ENCODE peak calls at places on chromosomes 7 and 10, in nine cellular contexts. P is uterus, V is keratinocyte, K is neuronal stem cell, C is body of pancreas, X is gastrocnemius medialis, O is GM23248, Z is right cardiac atrium, Q is fibroblast of lung. B is an unnamed sample. For H3K4me1, the result is how much of the 10 kb centered on the place peaks cover.

GRCh38 chr10:30368065-30368718 is 19.1 kb upstream of the MTPAP start:
- DNase-seq in P (peak), V (no peak), K (no peak), C (no peak), X (no peak), O (peak), Z (peak), Q (peak), B (no peak)

GRCh38 chr7:151117565-151117964 is 31.3 kb downstream of the AGAP3 start:
- DNase-seq in P (no peak), V (no peak), K (no peak), C (no peak), X (no peak), O (no peak), Z (no peak), Q (no peak), B (no peak)

GRCh38 chr10:101214446-101215396 is 14.5 kb downstream of the LBX1 start:
- DNase-seq in P (peak), V (peak), K (peak), C (peak), X (no peak), O (peak), Z (peak), Q (peak), B (no peak)

GRCh38 chr7:25619963-25620799 is 391.9 kb upstream of the NPVF start:
- DNase-seq in P (peak), V (no peak), K (no peak), C (peak), X (peak), O (no peak), Z (peak), Q (peak), B (no peak)

GRCh38 chr7:5773661-5774086 is 7.8 kb downstream of the RNF216 start:
- DNase-seq in P (peak), V (peak), K (no peak), C (peak), X (no peak), O (peak), Z (no peak), Q (peak), B (no peak)

GRCh38 chr10:121092341-121093099 is 241.4 kb downstream of the WDR11 start:
- DNase-seq in P (no peak), V (no peak), K (no peak), C (peak), X (no peak), O (no peak), Z (no peak), Q (no peak), B (no peak)

GRCh38 chr7:148588168-148588890 is 2.2 kb upstream of the C7orf33 start:
- DNase-seq in P (no peak), V (no peak), K (no peak), C (no peak), X (no peak), O (no peak), Z (no peak), Q (no peak), B (no peak)

GRCh38 chr7:155493744-155494538 is 36.0 kb downstream of the EN2 start:
- DNase-seq in P (no peak), V (no peak), K (no peak), C (no peak), X (no peak), O (no peak), Z (no peak), Q (no peak), B (no peak)

GRCh38 chr10:70492786-70493659 is 14.5 kb downstream of the PALD1 start:
- DNase-seq in P (no peak), V (peak), K (no peak), C (no peak), X (no peak), O (peak), Z (peak), Q (no peak), B (no peak)

GRCh38 chr10:100999742-101000601 is at the start of gene LZTS2:
- DNase-seq in P (peak), V (no peak), K (no peak), C (peak), X (no peak), O (peak), Z (peak), Q (peak), B (no peak)

GRCh38 chr10:132111871-132112341 is 46.2 kb downstream of the JAKMIP3 start:
- DNase-seq in P (peak), V (no peak), K (no peak), C (no peak), X (no peak), O (no peak), Z (no peak), Q (no peak), B (no peak)

GRCh38 chr10:31317652-31318381 is 1.2 kb upstream of the ZEB1 start:
- DNase-seq in P (no peak), V (no peak), K (no peak), C (no peak), X (no peak), O (no peak), Z (no peak), Q (no peak), B (no peak)

GRCh38 chr7:143352506-143353130 is 9.9 kb downstream of the FAM131B start:
- DNase-seq in P (no peak), V (no peak), K (peak), C (no peak), X (no peak), O (no peak), Z (no peak), Q (no peak), B (no peak)

GRCh38 chr7:28355553-28356319 is 56.6 kb upstream of the CREB5 start:
- DNase-seq in P (no peak), V (no peak), K (no peak), C (no peak), X (no peak), O (no peak), Z (no peak), Q (no peak), B (no peak)

GRCh38 chr10:5817322-5818047 is 4.3 kb upstream of the GDI2 start:
- DNase-seq in P (no peak), V (no peak), K (no peak), C (no peak), X (no peak), O (no peak), Z (no peak), Q (no peak), B (no peak)

GRCh38 chr7:138898255-138898654 is 82.9 kb downstream of the KIAA1549 start:
- DNase-seq in P (no peak), V (no peak), K (no peak), C (no peak), X (no peak), O (peak), Z (no peak), Q (no peak), B (no peak)

GRCh38 chr7:150430465-150431085 is 19.9 kb upstream of the GIMAP8 start:
- DNase-seq in P (no peak), V (no peak), K (no peak), C (no peak), X (no peak), O (peak), Z (no peak), Q (no peak), B (no peak)

GRCh38 chr7:100465702-100466311 is 1.7 kb upstream of the SPACDR start:
- DNase-seq in P (peak), V (no peak), K (peak), C (peak), X (no peak), O (peak), Z (peak), Q (peak), B (no peak)

GRCh38 chr10:42988517-42989395 is 88.1 kb upstream of the RET start:
- DNase-seq in P (no peak), V (no peak), K (no peak), C (no peak), X (no peak), O (no peak), Z (peak), Q (no peak), B (no peak)

GRCh38 chr10:132104471-132105301 is 38.9 kb downstream of the JAKMIP3 start:
- DNase-seq in P (no peak), V (no peak), K (no peak), C (no peak), X (no peak), O (no peak), Z (no peak), Q (no peak), B (no peak)

GRCh38 chr7:66236713-66237303 is 31.7 kb downstream of the TPST1 start:
- DNase-seq in P (no peak), V (no peak), K (no peak), C (no peak), X (no peak), O (peak), Z (no peak), Q (no peak), B (no peak)

GRCh38 chr7:26376208-26376917 is 84.7 kb downstream of the SNX10 start:
- DNase-seq in P (no peak), V (no peak), K (peak), C (peak), X (no peak), O (peak), Z (peak), Q (no peak), B (no peak)

GRCh38 chr10:6416892-6417512 is 163.1 kb downstream of the PRKCQ start:
- DNase-seq in P (no peak), V (no peak), K (peak), C (no peak), X (no peak), O (peak), Z (no peak), Q (peak), B (peak)

GRCh38 chr10:113202011-113202410 is 252.0 kb downstream of the TCF7L2 start:
- DNase-seq in P (no peak), V (no peak), K (no peak), C (no peak), X (no peak), O (no peak), Z (no peak), Q (no peak), B (no peak)

GRCh38 chr10:18968196-18968595 is 80.4 kb upstream of the MALRD1 start:
- DNase-seq in P (no peak), V (no peak), K (no peak), C (no peak), X (no peak), O (no peak), Z (no peak), Q (no peak), B (no peak)

GRCh38 chr7:44084695-44085094 is 2.4 kb upstream of the POLM start:
- DNase-seq in P (no peak), V (no peak), K (no peak), C (no peak), X (no peak), O (no peak), Z (no peak), Q (no peak), B (no peak)

GRCh38 chr7:90303241-90303640 is 17.9 kb downstream of the FAM237B start:
- DNase-seq in P (no peak), V (no peak), K (no peak), C (no peak), X (no peak), O (no peak), Z (no peak), Q (no peak), B (no peak)

GRCh38 chr7:150737265-150738055 is at the start of gene GIMAP5:
- DNase-seq in P (no peak), V (no peak), K (no peak), C (no peak), X (no peak), O (no peak), Z (peak), Q (no peak), B (no peak)

GRCh38 chr7:148773344-148773743 is 74.6 kb downstream of the CUL1 start:
- DNase-seq in P (no peak), V (no peak), K (no peak), C (no peak), X (no peak), O (no peak), Z (no peak), Q (no peak), B (no peak)

GRCh38 chr10:132065491-132066105 is at the start of gene JAKMIP3:
- DNase-seq in P (peak), V (peak), K (peak), C (peak), X (peak), O (peak), Z (peak), Q (peak), B (peak)

GRCh38 chr10:114791768-114792167 is 29.8 kb upstream of the FHIP2A start:
- DNase-seq in P (no peak), V (no peak), K (no peak), C (no peak), X (no peak), O (no peak), Z (no peak), Q (no peak), B (no peak)

GRCh38 chr7:94394399-94395140 is at the start of gene COL1A2:
- DNase-seq in P (peak), V (no peak), K (peak), C (peak), X (peak), O (peak), Z (peak), Q (peak), B (no peak)

GRCh38 chr10:101120884-101121660 is 10.0 kb upstream of the TLX1 start:
- DNase-seq in P (no peak), V (no peak), K (no peak), C (peak), X (no peak), O (peak), Z (no peak), Q (no peak), B (no peak)

GRCh38 chr7:128318696-128319095 is 25.0 kb downstream of the RBM28 start:
- DNase-seq in P (no peak), V (no peak), K (no peak), C (no peak), X (no peak), O (no peak), Z (no peak), Q (no peak), B (no peak)

GRCh38 chr7:107492875-107493274 is 23.0 kb downstream of the GPR22 start:
- DNase-seq in P (no peak), V (no peak), K (no peak), C (no peak), X (no peak), O (no peak), Z (no peak), Q (no peak), B (no peak)
- H3K4me1 ChIP-seq in P (under half), V (under half), K (under half), C (under half), X (under half), O (under half), Z (under half), Q (under half), B (under half)

GRCh38 chr10:103620357-103620749 is 126.8 kb downstream of the NEURL1 start:
- DNase-seq in P (no peak), V (no peak), K (no peak), C (no peak), X (no peak), O (no peak), Z (peak), Q (no peak), B (no peak)
- H3K4me1 ChIP-seq in P (under half), V (under half), K (under half), C (under half), X (half or more), O (under half), Z (under half), Q (half or more), B (under half)

GRCh38 chr10:79088176-79088575 is 19.4 kb downstream of the ZMIZ1 start:
- DNase-seq in P (no peak), V (no peak), K (no peak), C (peak), X (no peak), O (no peak), Z (no peak), Q (no peak), B (no peak)

GRCh38 chr10:79088613-79089355 is 20.0 kb downstream of the ZMIZ1 start:
- DNase-seq in P (no peak), V (no peak), K (no peak), C (no peak), X (no peak), O (no peak), Z (no peak), Q (no peak), B (no peak)

GRCh38 chr10:79089579-79090110 is 20.9 kb downstream of the ZMIZ1 start:
- DNase-seq in P (no peak), V (no peak), K (no peak), C (no peak), X (no peak), O (no peak), Z (no peak), Q (no peak), B (no peak)

GRCh38 chr10:79086822-79087221 is 18.1 kb downstream of the ZMIZ1 start:
- DNase-seq in P (no peak), V (no peak), K (no peak), C (no peak), X (no peak), O (no peak), Z (no peak), Q (no peak), B (no peak)

DNA sequence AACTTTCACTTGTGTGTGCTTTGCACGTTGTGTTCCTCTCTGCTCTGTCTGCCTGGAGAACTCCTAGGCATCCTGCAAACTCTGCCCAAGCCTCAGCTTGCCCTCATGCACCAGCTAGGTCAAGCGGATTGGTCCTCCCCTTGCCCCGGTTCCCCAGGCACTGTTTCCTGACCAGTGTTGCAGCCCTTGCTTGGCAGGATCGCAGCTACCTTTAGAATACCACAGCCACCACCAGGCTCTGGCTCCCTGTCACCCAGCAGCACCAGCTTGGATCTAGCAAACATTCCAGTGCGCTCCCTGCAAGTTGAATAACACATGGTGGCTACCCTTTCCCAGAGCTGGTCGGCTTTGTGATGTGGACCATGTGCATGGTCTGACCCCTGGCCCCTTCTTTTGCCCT is 19.0 kb downstream of the ZMIZ1 start:
- DNase-seq in P (no peak), V (no peak), K (no peak), C (no peak), X (no peak), O (no peak), Z (no peak), Q (no peak), B (no peak)
- H3K4me1 ChIP-seq in P (under half), V (under half), K (under half), C (half or more), X (half or more), O (under half), Z (half or more), Q (under half), B (under half)

GRCh38 chr10:71761541-71762113 is 11.7 kb downstream of the VSIR start:
- DNase-seq in P (no peak), V (no peak), K (no peak), C (no peak), X (no peak), O (no peak), Z (peak), Q (no peak), B (no peak)
- H3K4me1 ChIP-seq in P (under half), V (under half), K (under half), C (under half), X (under half), O (under half), Z (under half), Q (under half), B (under half)

DNA sequence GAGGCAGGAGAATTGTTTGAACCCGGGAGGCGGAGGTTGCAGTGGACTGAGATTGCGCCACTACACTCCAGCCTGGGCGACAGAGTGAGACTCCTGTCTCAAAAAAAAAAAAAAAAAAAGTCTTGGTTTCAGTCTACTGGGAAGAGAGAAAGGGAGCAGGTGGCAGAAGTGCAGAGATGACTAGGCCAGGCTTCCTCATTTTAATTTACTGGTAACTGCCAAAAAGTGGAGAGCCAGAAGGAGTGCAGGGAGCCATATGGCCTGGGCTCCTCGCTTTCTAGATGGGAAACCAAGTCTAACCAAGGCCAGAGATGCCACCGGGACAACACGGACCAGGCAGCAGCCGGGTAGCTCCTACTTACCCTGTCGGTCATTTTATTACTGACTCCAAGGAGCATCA is 12.2 kb downstream of the SEPHS1 start:
- DNase-seq in P (no peak), V (no peak), K (no peak), C (no peak), X (no peak), O (no peak), Z (no peak), Q (no peak), B (no peak)
- H3K4me1 ChIP-seq in P (under half), V (under half), K (under half), C (under half), X (under half), O (under half), Z (under half), Q (under half), B (under half)